ENCODE peak calls at places on chromosomes 13 and 19, in four cellular contexts. Z is CD8-positive, alpha-beta memory T cell; U is GM23248; W is heart right ventricle. L is an unnamed sample.
A peak's percentile ranks its signal among the peaks of the same experiment; 100 is the strongest.

GRCh38 chr13:37870895-37871550 is 1.5 kb upstream of the TRPC4 start:
- DNase-seq in W (no peak), U (peak; percentile 78), Z (no peak), L (no peak)

GRCh38 chr19:52464798-52465470 is 11.6 kb downstream of the ZNF578 start:
- DNase-seq in Z (no peak), W (no peak), U (peak; percentile 1), L (no peak)

GRCh38 chr19:55494172-55494761 is 6.0 kb downstream of the SSC5D start:
- DNase-seq in W (peak; percentile 68), U (no peak), Z (no peak), L (no peak)

GRCh38 chr13:40563350-40564125 is 102.9 kb downstream of the FOXO1 start:
- DNase-seq in W (no peak), U (no peak), Z (no peak), L (no peak)

GRCh38 chr19:17687857-17688784 is at the start of gene UNC13A:
- DNase-seq in W (peak; percentile 56), Z (peak; percentile 59), U (peak; percentile 58), L (peak; percentile 89)

GRCh38 chr13:102693250-102693649 is 1.6 kb downstream of the METTL21C start:
- DNase-seq in U (no peak), W (no peak), Z (no peak), L (no peak)

GRCh38 chr13:37443538-37443937 is 155.0 kb downstream of the POSTN start:
- DNase-seq in U (peak; percentile 94), Z (no peak), W (no peak), L (no peak)

GRCh38 chr13:45434556-45435371 is 16.6 kb upstream of the SLC25A30 start:
- DNase-seq in U (no peak), W (no peak), Z (no peak), L (no peak)

GRCh38 chr13:87333599-87333998 is 337.6 kb upstream of the SLITRK5 start:
- DNase-seq in Z (no peak), U (no peak), W (no peak), L (no peak)

GRCh38 chr13:109904218-109904617 is 117.8 kb upstream of the IRS2 start:
- DNase-seq in U (no peak), Z (no peak), W (no peak), L (no peak)

GRCh38 chr19:40356681-40357595 is 8.4 kb downstream of the PLD3 start:
- DNase-seq in W (no peak), U (peak; percentile 46), Z (no peak), L (no peak)

DNA sequence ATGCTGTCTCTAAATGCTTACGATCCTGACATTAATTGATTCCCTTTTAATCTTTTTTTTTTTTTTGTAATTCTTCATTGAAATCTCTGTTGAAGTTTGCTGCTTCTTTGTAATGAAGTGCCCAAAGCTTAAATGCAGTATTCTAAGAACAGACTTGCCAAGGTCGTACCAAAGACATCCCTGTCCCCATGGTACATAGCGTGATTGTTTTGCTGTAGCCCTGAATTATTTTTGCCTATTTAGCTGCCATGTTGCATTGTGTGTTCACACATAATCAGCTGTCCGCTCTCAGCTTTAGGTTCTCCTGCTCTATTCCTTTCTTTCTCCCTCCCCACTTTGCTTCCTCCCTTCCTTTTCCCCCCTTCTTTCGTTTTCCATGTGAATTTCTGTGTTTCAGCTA is 21.1 kb downstream of the FGF9 start:
- DNase-seq in Z (no peak), U (no peak), W (no peak), L (no peak)
- H3K27me3 ChIP-seq in Z (no peaks in the 10 kb centered on the region), U (peaks cover 12% of the 10 kb centered on the region), W (no peaks in the 10 kb centered on the region), L (no peaks in the 10 kb centered on the region)

GRCh38 chr19:41377977-41378707 is 1.8 kb downstream of the TMEM91 start:
- DNase-seq in Z (no peak), U (no peak), W (no peak), L (no peak)

GRCh38 chr19:41371541-41371940 is 4.8 kb upstream of the TMEM91 start:
- DNase-seq in Z (no peak), W (no peak), U (no peak), L (no peak)

GRCh38 chr19:41376241-41376997 is at the start of gene TMEM91:
- DNase-seq in U (peak; percentile 63), W (peak; percentile 48), Z (no peak), L (no peak)

GRCh38 chr19:41373993-41374392 is 2.3 kb upstream of the TMEM91 start:
- DNase-seq in W (peak; percentile 89), U (peak; percentile 85), Z (no peak), L (peak; percentile 76)

GRCh38 chr19:41376998-41377365 is 649 bp downstream of the TMEM91 start:
- DNase-seq in U (peak; percentile 29), W (no peak), Z (no peak), L (no peak)
- H3K4me3 ChIP-seq in U (peak overlapping the region; percentile 94), W (peak overlapping the region; percentile 75), Z (peak overlapping the region; percentile 59), L (peak overlapping the region; percentile 48)

DNA sequence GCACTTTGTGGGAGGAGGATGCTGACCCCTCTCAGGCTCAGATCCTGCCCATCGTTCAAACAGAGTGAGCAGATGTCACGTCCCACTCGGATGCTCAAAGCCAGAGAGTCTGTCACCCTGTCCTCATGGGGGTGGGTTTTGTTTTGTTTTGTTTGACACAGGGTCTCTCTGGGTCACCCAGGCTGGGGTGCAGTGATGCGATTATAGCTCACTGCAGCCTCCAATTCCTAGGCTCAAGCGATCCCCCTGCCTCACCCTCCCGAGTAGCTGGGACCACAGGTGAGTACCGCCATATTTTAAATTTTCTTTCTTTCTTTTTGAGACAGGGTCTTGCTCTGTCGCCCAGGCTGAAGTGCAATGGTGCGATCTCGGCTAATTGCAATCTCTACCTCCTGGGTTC is 4.0 kb downstream of the ADGRE2 start:
- DNase-seq in U (no peak), Z (no peak), W (no peak), L (no peak)
- H3K27me3 ChIP-seq in U (no peaks in the 10 kb centered on the region), Z (no peaks in the 10 kb centered on the region), W (no peaks in the 10 kb centered on the region), L (peaks cover 27% of the 10 kb centered on the region)

GRCh38 chr13:60230593-60230992 is 66.9 kb upstream of the DIAPH3 start:
- DNase-seq in U (peak; percentile 20), W (no peak), Z (no peak), L (no peak)
- H3K4me3 ChIP-seq in U (peak overlapping the region; percentile 2), W (no peak overlapping the region), Z (no peak overlapping the region), L (no peak overlapping the region)

GRCh38 chr13:27972619-27972877 is 3.4 kb upstream of the CDX2 start:
- DNase-seq in Z (no peak), U (no peak), W (no peak), L (no peak)

GRCh38 chr13:27970382-27971235 is 1.5 kb upstream of the CDX2 start:
- DNase-seq in U (no peak), W (no peak), Z (no peak), L (no peak)

GRCh38 chr13:27971776-27972618 is 2.9 kb upstream of the CDX2 start:
- DNase-seq in W (no peak), Z (no peak), U (no peak), L (no peak)

GRCh38 chr13:27969866-27970229 is 733 bp upstream of the CDX2 start:
- DNase-seq in Z (no peak), W (no peak), U (no peak), L (no peak)

GRCh38 chr13:27971236-27971645 is 2.1 kb upstream of the CDX2 start:
- DNase-seq in W (no peak), Z (no peak), U (no peak), L (no peak)
- H3K27me3 ChIP-seq in W (peaks cover 67% of the 10 kb centered on the region), Z (peaks cover 34% of the 10 kb centered on the region), U (peaks cover 96% of the 10 kb centered on the region), L (peaks cover 91% of the 10 kb centered on the region)

GRCh38 chr19:53507523-53508442 is 30.2 kb upstream of the ZNF331 start:
- DNase-seq in U (no peak), W (no peak), Z (no peak), L (no peak)

GRCh38 chr19:53509443-53509842 is 28.5 kb upstream of the ZNF331 start:
- DNase-seq in Z (no peak), U (no peak), W (no peak), L (no peak)

GRCh38 chr19:53506728-53507127 is 31.2 kb upstream of the ZNF331 start:
- DNase-seq in W (no peak), Z (no peak), U (no peak), L (no peak)

GRCh38 chr19:53503126-53503525 is 34.8 kb upstream of the ZNF331 start:
- DNase-seq in W (no peak), Z (no peak), U (no peak), L (no peak)

DNA sequence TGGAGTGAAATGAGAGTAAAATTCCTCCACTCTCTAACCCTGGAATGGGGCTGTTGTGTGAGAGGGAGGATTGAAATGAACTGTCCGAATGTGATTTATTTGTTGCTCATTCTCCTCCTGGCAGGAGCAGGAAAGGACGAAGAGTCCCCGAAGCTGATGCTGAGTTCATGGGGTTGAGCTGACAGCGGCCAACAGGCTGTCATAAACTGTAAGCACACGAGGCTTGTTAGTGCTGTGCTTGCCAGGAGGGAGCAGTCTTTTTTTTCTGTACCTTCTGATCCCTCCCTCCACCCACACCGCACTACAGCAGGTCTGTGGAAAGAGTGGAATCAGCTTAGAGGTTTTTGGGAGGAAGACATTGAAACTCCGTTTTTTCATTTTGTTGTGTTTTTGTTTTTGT is 33.0 kb upstream of the ZNF331 start:
- DNase-seq in Z (no peak), U (no peak), W (no peak), L (no peak)
- H3K4me3 ChIP-seq in Z (no peak overlapping the region), U (peak overlapping the region; percentile 29), W (peak overlapping the region; percentile 43), L (peak overlapping the region; percentile 47)